ENCODE peak calls at places on chromosomes 12 and 14, in ten cellular contexts. O is tibial artery; C is fibroblast of lung; P is OCI-LY7; J is pancreas; H is tibial nerve; B is CD8-positive, alpha-beta T cell; Q is mucosa of descending colon; T is cardiac muscle cell; M is upper lobe of left lung. G is an unnamed sample. For H3K9me3, the result is how much of the 10 kb centered on the place peaks cover.

GRCh38 chr14:71466942-71467341 is 465.3 kb upstream of the RGS6 start:
- DNase-seq in O (no peak), C (no peak), P (no peak), J (no peak), H (no peak), B (no peak), Q (no peak), T (no peak), M (no peak), G (no peak)

GRCh38 chr14:69484444-69485113 is at the start of gene PLEKHD1:
- DNase-seq in O (no peak), C (no peak), P (no peak), J (no peak), H (no peak), B (no peak), Q (no peak), T (peak), M (peak), G (peak)

GRCh38 chr14:105209646-105210045 is 28.5 kb upstream of the NUDT14 start:
- DNase-seq in O (no peak), C (no peak), P (no peak), J (no peak), H (no peak), B (no peak), Q (no peak), T (no peak), M (peak), G (no peak)

GRCh38 chr12:96427269-96427729 is 27.1 kb upstream of the CDK17 start:
- DNase-seq in O (peak), C (peak), P (no peak), J (peak), H (no peak), B (no peak), Q (peak), T (no peak), M (no peak), G (peak)

GRCh38 chr12:2539938-2540337 is 254.8 kb upstream of the FKBP4 start:
- DNase-seq in O (no peak), C (no peak), P (no peak), J (no peak), H (no peak), B (no peak), Q (no peak), T (no peak), M (no peak), G (peak)

GRCh38 chr12:46891306-46891705 is 65.5 kb upstream of the SLC38A4 start:
- DNase-seq in O (no peak), C (peak), P (no peak), J (no peak), H (no peak), B (no peak), Q (no peak), T (no peak), M (no peak), G (no peak)

GRCh38 chr12:79706156-79706555 is 15.4 kb upstream of the PAWR start:
- DNase-seq in O (no peak), C (no peak), P (no peak), J (no peak), H (no peak), B (no peak), Q (no peak), T (no peak), M (no peak), G (no peak)

GRCh38 chr12:64781374-64782029 is 22.3 kb upstream of the GNS start:
- DNase-seq in O (no peak), C (peak), P (no peak), J (peak), H (no peak), B (no peak), Q (peak), T (no peak), M (no peak), G (peak)

GRCh38 chr14:101721951-101722661 is 39.4 kb upstream of the PPP2R5C start:
- DNase-seq in O (no peak), C (peak), P (no peak), J (no peak), H (no peak), B (peak), Q (peak), T (no peak), M (no peak), G (peak)

GRCh38 chr12:27493260-27493935 is 30.6 kb upstream of the PPFIBP1 start:
- DNase-seq in O (no peak), C (no peak), P (no peak), J (no peak), H (no peak), B (no peak), Q (no peak), T (no peak), M (no peak), G (no peak)

GRCh38 chr12:118436002-118436724 is 59.8 kb downstream of the SUDS3 start:
- DNase-seq in O (no peak), C (no peak), P (peak), J (no peak), H (no peak), B (no peak), Q (peak), T (peak), M (no peak), G (no peak)

GRCh38 chr12:46233985-46234384 is 34.9 kb downstream of the SLC38A1 start:
- DNase-seq in O (no peak), C (no peak), P (no peak), J (no peak), H (no peak), B (no peak), Q (no peak), T (no peak), M (no peak), G (no peak)

GRCh38 chr14:73612339-73613045 is at the start of gene ACOT6:
- DNase-seq in O (peak), C (peak), P (no peak), J (peak), H (peak), B (peak), Q (peak), T (peak), M (peak), G (peak)

GRCh38 chr12:110699591-110700445 is 10.9 kb upstream of the HVCN1 start:
- DNase-seq in O (no peak), C (no peak), P (peak), J (no peak), H (no peak), B (no peak), Q (no peak), T (peak), M (peak), G (peak)

GRCh38 chr12:112473056-112473455 is 54.3 kb downstream of the PTPN11 start:
- DNase-seq in O (no peak), C (no peak), P (peak), J (no peak), H (no peak), B (no peak), Q (no peak), T (no peak), M (no peak), G (no peak)

GRCh38 chr12:30807695-30808034 is 52.9 kb upstream of the CAPRIN2 start:
- DNase-seq in O (no peak), C (no peak), P (no peak), J (no peak), H (no peak), B (no peak), Q (no peak), T (no peak), M (no peak), G (no peak)

GRCh38 chr12:103505371-103506236 is 9.8 kb upstream of the C12orf42 start:
- DNase-seq in O (no peak), C (peak), P (no peak), J (no peak), H (no peak), B (no peak), Q (no peak), T (no peak), M (no peak), G (no peak)

GRCh38 chr12:62865860-62866407 is 69.0 kb downstream of the PPM1H start:
- DNase-seq in O (no peak), C (peak), P (no peak), J (no peak), H (no peak), B (no peak), Q (no peak), T (no peak), M (no peak), G (no peak)

GRCh38 chr14:90491221-90491867 is 94.5 kb downstream of the CALM1 start:
- DNase-seq in O (peak), C (peak), P (no peak), J (peak), H (no peak), B (no peak), Q (no peak), T (no peak), M (peak), G (peak)

GRCh38 chr14:104432611-104433231 is 146.8 kb upstream of the C14orf180 start:
- DNase-seq in O (peak), C (no peak), P (no peak), J (no peak), H (no peak), B (no peak), Q (no peak), T (no peak), M (peak), G (no peak)

GRCh38 chr12:117046425-117046824 is 52.8 kb downstream of the TESC start:
- DNase-seq in O (no peak), C (no peak), P (no peak), J (no peak), H (no peak), B (no peak), Q (no peak), T (no peak), M (peak), G (no peak)

DNA sequence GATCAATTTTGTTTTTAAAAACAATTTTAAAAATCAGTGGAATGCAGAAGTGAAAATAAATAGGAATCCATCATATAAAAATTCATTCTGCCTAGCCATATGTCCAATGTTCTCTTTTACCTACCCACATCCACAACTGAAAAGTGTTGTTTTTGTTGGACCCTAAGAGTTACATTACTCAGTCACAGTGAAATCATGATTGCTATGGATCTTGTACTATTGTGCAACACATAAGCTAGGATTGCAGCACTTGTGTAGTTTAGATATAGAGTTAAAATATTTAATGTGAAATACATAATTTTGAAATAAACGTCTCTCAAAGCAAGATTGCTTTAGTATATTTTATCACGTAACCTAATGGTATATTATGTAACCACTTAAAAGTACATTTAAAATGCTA is 213.3 kb upstream of the CLEC14A start:
- DNase-seq in O (no peak), C (no peak), P (no peak), J (no peak), H (no peak), B (no peak), Q (no peak), T (no peak), M (no peak), G (no peak)
- H3K9me3 ChIP-seq in O (under half), C (under half), P (under half), J (under half), H (under half), B (under half), Q (under half), T (under half), M (under half), G (under half)

GRCh38 chr12:23221066-23221465 is 596.1 kb downstream of the ETNK1 start:
- DNase-seq in O (no peak), C (no peak), P (no peak), J (no peak), H (no peak), B (no peak), Q (no peak), T (no peak), M (no peak), G (no peak)
- TF ChIP-seq CTCF in O (no peak), C (peak), P (peak), J (no peak), H (no peak), B (no peak), Q (no peak), T (no peak), M (no peak), G (no peak)

GRCh38 chr12:49342914-49343731 is 3.6 kb upstream of the DNAJC22 start:
- DNase-seq in O (peak), C (no peak), P (peak), J (no peak), H (no peak), B (no peak), Q (no peak), T (no peak), M (peak), G (peak)
- H3K4me3 ChIP-seq in O (peak), C (peak), P (peak), J (peak), H (peak), B (peak), Q (no peak), T (peak), M (peak), G (peak)

GRCh38 chr12:76515271-76515670 is 44.3 kb downstream of the OSBPL8 start:
- DNase-seq in O (no peak), C (no peak), P (no peak), J (no peak), H (no peak), B (no peak), Q (no peak), T (no peak), M (no peak), G (no peak)
- H3K9me3 ChIP-seq in O (under half), C (under half), P (under half), J (under half), H (under half), B (under half), Q (under half), T (under half), M (under half), G (under half)

DNA sequence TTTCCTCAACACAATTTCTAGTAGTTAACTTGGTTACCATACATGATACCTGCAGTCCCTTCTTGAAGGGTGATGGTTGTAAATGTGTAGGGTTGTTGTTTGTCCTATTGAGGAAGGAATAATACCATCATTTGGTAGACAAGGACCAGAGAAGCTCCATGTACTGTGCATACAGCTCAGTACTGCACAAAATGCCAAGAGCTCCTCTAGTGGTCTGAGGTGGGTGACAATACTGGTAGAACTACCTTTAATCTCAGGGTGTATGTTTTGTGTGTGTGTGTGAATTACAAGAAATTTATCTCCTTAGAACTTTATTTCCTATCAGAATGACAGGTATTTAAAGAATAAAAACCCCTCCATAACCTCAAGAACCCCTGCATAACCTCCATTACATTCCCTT is 575.3 kb downstream of the TMTC2 start:
- DNase-seq in O (no peak), C (no peak), P (no peak), J (no peak), H (no peak), B (no peak), Q (no peak), T (no peak), M (no peak), G (no peak)
- TF ChIP-seq CTCF in O (no peak), C (no peak), P (peak), J (no peak), H (no peak), B (no peak), Q (no peak), T (no peak), M (no peak), G (no peak)

GRCh38 chr14:92633274-92633616 is 115.2 kb downstream of the LGMN start:
- DNase-seq in O (no peak), C (no peak), P (no peak), J (no peak), H (no peak), B (no peak), Q (no peak), T (no peak), M (no peak), G (peak)
- H3K4me3 ChIP-seq in O (no peak), C (no peak), P (no peak), J (no peak), H (no peak), B (no peak), Q (no peak), T (no peak), M (no peak), G (no peak)

GRCh38 chr12:7180685-7181084 is 8.8 kb upstream of the PEX5 start:
- DNase-seq in O (no peak), C (no peak), P (no peak), J (no peak), H (no peak), B (no peak), Q (no peak), T (no peak), M (no peak), G (no peak)

GRCh38 chr12:7171854-7172253 is 17.6 kb upstream of the PEX5 start:
- DNase-seq in O (no peak), C (no peak), P (peak), J (no peak), H (no peak), B (no peak), Q (no peak), T (no peak), M (no peak), G (no peak)

GRCh38 chr12:7178481-7178880 is 11.0 kb upstream of the PEX5 start:
- DNase-seq in O (no peak), C (no peak), P (no peak), J (no peak), H (no peak), B (no peak), Q (no peak), T (no peak), M (no peak), G (no peak)

GRCh38 chr12:7175493-7175892 is 14.0 kb upstream of the PEX5 start:
- DNase-seq in O (no peak), C (no peak), P (no peak), J (no peak), H (no peak), B (no peak), Q (no peak), T (no peak), M (no peak), G (no peak)

GRCh38 chr12:7176595-7176994 is 12.9 kb upstream of the PEX5 start:
- DNase-seq in O (no peak), C (no peak), P (no peak), J (no peak), H (no peak), B (no peak), Q (no peak), T (no peak), M (no peak), G (no peak)
- H3K9me3 ChIP-seq in O (under half), C (under half), P (under half), J (under half), H (under half), B (under half), Q (under half), T (under half), M (under half), G (under half)

GRCh38 chr12:82326905-82327503 is 31.2 kb downstream of the CCDC59 start:
- DNase-seq in O (no peak), C (peak), P (peak), J (no peak), H (no peak), B (no peak), Q (no peak), T (peak), M (no peak), G (no peak)
- TF ChIP-seq CTCF in O (peak), C (peak), P (peak), J (peak), H (peak), B (peak), Q (peak), T (peak), M (no peak), G (peak)

DNA sequence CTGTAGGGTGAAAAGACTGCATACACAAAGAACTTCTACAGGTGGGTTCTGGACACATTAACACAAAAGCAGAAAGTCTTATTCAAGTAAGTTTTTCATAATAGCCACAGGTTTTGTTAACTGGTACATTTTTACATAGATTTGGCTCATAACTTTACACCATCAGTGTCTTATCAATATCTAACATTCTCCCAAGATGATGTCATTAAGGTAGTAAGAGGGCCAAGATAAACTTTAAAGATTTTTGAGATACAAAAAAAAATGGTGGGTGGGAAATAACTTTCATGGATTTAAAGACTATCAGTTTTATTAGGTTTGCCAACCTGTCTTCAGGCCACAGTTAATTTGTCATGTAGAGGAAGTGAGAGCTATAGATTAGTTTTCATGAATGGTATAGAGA is 1.7 kb downstream of the SUPT16H start:
- DNase-seq in O (no peak), C (peak), P (no peak), J (no peak), H (no peak), B (no peak), Q (no peak), T (no peak), M (no peak), G (no peak)
- H3K4me3 ChIP-seq in O (no peak), C (peak), P (peak), J (no peak), H (no peak), B (no peak), Q (no peak), T (no peak), M (no peak), G (no peak)